ENCODE peak calls at places on chromosomes 2 and 18, in five cellular contexts. Y is globus pallidus, R is Kasumi-1, F is anterior cingulate cortex, X is A549. S is an unnamed sample.

GRCh38 chr2:30475542-30475941 is 28.5 kb downstream of the LCLAT1 start:
- DNase-seq in F (no peak), X (no peak), R (no peak), Y (no peak), S (no peak)

GRCh38 chr18:76476665-76477561 is 18.1 kb downstream of the ZNF516 start:
- DNase-seq in F (no peak), R (peak), X (peak), Y (no peak), S (no peak)

GRCh38 chr2:185984670-185985069 is 246.1 kb downstream of the FSIP2 start:
- DNase-seq in X (no peak), F (no peak), Y (no peak), R (no peak), S (peak)

GRCh38 chr2:159091981-159092380 is 123.5 kb downstream of the TANC1 start:
- DNase-seq in F (no peak), X (no peak), R (peak), Y (no peak), S (no peak)

GRCh38 chr18:8816805-8817204 is 111.4 kb downstream of the MTCL1 start:
- DNase-seq in F (no peak), X (no peak), R (no peak), Y (no peak), S (peak)

GRCh38 chr2:68774569-68775271 is 40.1 kb downstream of the ARHGAP25 start:
- DNase-seq in Y (peak), F (peak), X (no peak), R (peak), S (no peak)

GRCh38 chr2:181393472-181393871 is 63.7 kb upstream of the ITGA4 start:
- DNase-seq in X (peak), F (no peak), Y (no peak), R (peak), S (peak)

GRCh38 chr2:202512176-202512575 is 122.6 kb upstream of the FAM117B start:
- DNase-seq in X (no peak), Y (no peak), F (no peak), R (no peak), S (no peak)

GRCh38 chr2:221792971-221793670 is 221.0 kb upstream of the EPHA4 start:
- DNase-seq in F (no peak), Y (no peak), R (no peak), X (no peak), S (no peak)

GRCh38 chr18:33034212-33034611 is 261.4 kb upstream of the KLHL14 start:
- DNase-seq in X (no peak), Y (no peak), F (no peak), R (no peak), S (no peak)

GRCh38 chr2:157868993-157869392 is 7.1 kb downstream of the ACVR1 start:
- DNase-seq in R (no peak), X (no peak), Y (no peak), F (no peak), S (no peak)

GRCh38 chr2:164538250-164538866 is 82.9 kb downstream of the GRB14 start:
- DNase-seq in X (peak), Y (peak), R (peak), F (no peak), S (peak)

GRCh38 chr2:27961997-27962396 is 71.5 kb downstream of the BABAM2 start:
- DNase-seq in X (no peak), F (no peak), Y (no peak), R (no peak), S (no peak)

GRCh38 chr2:147327636-147328035 is 517.2 kb upstream of the ACVR2A start:
- DNase-seq in X (no peak), F (no peak), Y (no peak), R (peak), S (peak)

GRCh38 chr2:25494626-25495025 is 152.9 kb upstream of the DNMT3A start:
- DNase-seq in R (no peak), X (no peak), F (no peak), Y (no peak), S (peak)

GRCh38 chr2:99469394-99469793 is 20.4 kb downstream of the REV1 start:
- DNase-seq in Y (no peak), X (no peak), F (no peak), R (peak), S (no peak)

GRCh38 chr2:240903191-240904060 is 2.7 kb upstream of the CROCC2 start:
- DNase-seq in F (no peak), R (no peak), Y (no peak), X (no peak), S (no peak)

GRCh38 chr2:221997100-221997499 is 301.7 kb downstream of the PAX3 start:
- DNase-seq in X (peak), F (no peak), Y (no peak), R (no peak), S (no peak)

GRCh38 chr18:73118121-73118816 is 250.5 kb upstream of the NETO1 start:
- DNase-seq in R (peak), Y (no peak), X (no peak), F (no peak), S (no peak)

GRCh38 chr2:207073791-207074678 is 91.7 kb downstream of the KLF7 start:
- DNase-seq in X (no peak), Y (peak), R (peak), F (peak), S (no peak)

GRCh38 chr2:43223412-43224040 is 2.9 kb downstream of the ZFP36L2 start:
- DNase-seq in R (no peak), F (no peak), Y (peak), X (peak), S (peak)

GRCh38 chr18:79732721-79733025 is 53.1 kb downstream of the CTDP1 start:
- DNase-seq in F (no peak), Y (no peak), X (peak), R (no peak), S (peak)

GRCh38 chr18:45059695-45060094 is 379.0 kb downstream of the SETBP1 start:
- DNase-seq in X (peak), Y (no peak), F (no peak), R (peak), S (no peak)

GRCh38 chr2:217893440-217893839 is 109.4 kb downstream of the TNS1 start:
- DNase-seq in F (no peak), R (no peak), Y (no peak), X (no peak), S (no peak)

GRCh38 chr2:240469747-240470146 is 34.3 kb downstream of the GPC1 start:
- DNase-seq in R (no peak), F (no peak), Y (no peak), X (no peak), S (no peak)

GRCh38 chr2:216292475-216292874 is 79.8 kb downstream of the MARCHF4 start:
- DNase-seq in F (no peak), R (no peak), Y (no peak), X (no peak), S (no peak)

GRCh38 chr2:217820066-217820819 is 182.6 kb downstream of the TNS1 start:
- DNase-seq in R (no peak), X (no peak), Y (no peak), F (no peak), S (no peak)

GRCh38 chr2:241112592-241112991 is 10.5 kb upstream of the MTERF4 start:
- DNase-seq in F (no peak), X (no peak), Y (no peak), R (no peak), S (no peak)

GRCh38 chr2:170258382-170258781 is 80.4 kb downstream of the MYO3B start:
- DNase-seq in R (no peak), X (no peak), F (no peak), Y (no peak), S (no peak)

GRCh38 chr2:236823976-236824375 is 254.4 kb downstream of the ACKR3 start:
- DNase-seq in F (no peak), X (no peak), Y (no peak), R (no peak), S (no peak)

GRCh38 chr2:85445316-85446295 is 27.1 kb downstream of the SH2D6 start:
- DNase-seq in X (peak), Y (no peak), R (no peak), F (peak), S (no peak)

GRCh38 chr18:78407456-78407823 is 572.2 kb upstream of the SALL3 start:
- DNase-seq in Y (no peak), R (no peak), X (no peak), F (no peak), S (no peak)

GRCh38 chr2:67050621-67051020 is 346.5 kb upstream of the ETAA1 start:
- DNase-seq in F (no peak), Y (no peak), R (no peak), X (no peak), S (peak)

GRCh38 chr18:79955302-79956075 is 4.0 kb upstream of the SLC66A2 start:
- DNase-seq in X (no peak), F (no peak), Y (no peak), R (no peak), S (no peak)

GRCh38 chr2:12931211-12931844 is 214.6 kb downstream of the TRIB2 start:
- DNase-seq in X (peak), Y (peak), R (peak), F (no peak), S (peak)

S was measured in cardiac muscle cell.